ENCODE peak calls at places on chromosomes 6 and 20, in four cellular contexts. H is H1, Q is K562, O is HepG2. C is an unnamed sample.

GRCh38 chr6:112906737-112907136 is 559.6 kb downstream of the RFPL4B start:
- DNase-seq in H (no peak), Q (no peak), O (peak), C (no peak)

GRCh38 chr6:121838842-121839241 is 403.4 kb downstream of the GJA1 start:
- DNase-seq in H (no peak), O (no peak), Q (no peak), C (no peak)

GRCh38 chr20:51311636-51312479 is 230.7 kb downstream of the NFATC2 start:
- DNase-seq in Q (no peak), H (peak), O (no peak), C (no peak)

GRCh38 chr20:17992224-17992637 is 23.4 kb downstream of the MGME1 start:
- DNase-seq in H (no peak), O (no peak), Q (no peak), C (peak)

GRCh38 chr6:51467231-51467952 is 620.0 kb downstream of the PKHD1 start:
- DNase-seq in O (no peak), H (no peak), Q (no peak), C (no peak)

GRCh38 chr6:149830731-149831379 is 33.3 kb downstream of the LRP11 start:
- DNase-seq in Q (no peak), O (no peak), H (no peak), C (no peak)

GRCh38 chr6:44052419-44053011 is 74.7 kb downstream of the MRPL14 start:
- DNase-seq in O (no peak), Q (peak), H (no peak), C (no peak)

GRCh38 chr6:150491131-150491795 is 108.4 kb upstream of the PLEKHG1 start:
- DNase-seq in H (no peak), O (no peak), Q (no peak), C (peak)

GRCh38 chr6:45591816-45592359 is 214.2 kb upstream of the SUPT3H start:
- DNase-seq in H (no peak), O (no peak), Q (no peak), C (no peak)

GRCh38 chr6:142155895-142156757 is 9.1 kb downstream of the VTA1 start:
- DNase-seq in Q (peak), H (peak), O (peak), C (no peak)

GRCh38 chr20:57224641-57225138 is 41.8 kb downstream of the BMP7 start:
- DNase-seq in O (no peak), H (no peak), Q (no peak), C (no peak)

DNA sequence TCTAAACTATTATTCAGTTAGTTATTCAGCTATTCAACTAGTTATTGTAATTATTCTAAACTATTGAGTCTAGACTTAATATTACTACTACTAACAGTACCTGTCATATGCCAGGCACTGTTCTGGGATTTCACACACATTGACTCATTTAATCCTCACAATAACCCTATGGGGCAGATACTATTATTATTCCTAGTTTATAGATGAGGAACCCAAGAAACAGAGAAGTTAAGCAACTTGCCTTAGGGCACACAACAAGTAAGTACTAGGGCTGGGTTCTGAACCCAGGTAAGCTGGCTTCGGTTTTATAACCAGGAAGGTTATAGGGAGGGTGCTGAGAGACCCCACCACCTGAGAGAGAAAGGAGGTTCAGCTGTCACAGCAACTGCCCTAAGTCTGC is 7.8 kb downstream of the TEAD3 start:
- DNase-seq in H (no peak), Q (no peak), O (no peak), C (no peak)
- TF ChIP-seq KDM1A in H (no peak), Q (no peak), O (no peak), C (no peak)

DNA sequence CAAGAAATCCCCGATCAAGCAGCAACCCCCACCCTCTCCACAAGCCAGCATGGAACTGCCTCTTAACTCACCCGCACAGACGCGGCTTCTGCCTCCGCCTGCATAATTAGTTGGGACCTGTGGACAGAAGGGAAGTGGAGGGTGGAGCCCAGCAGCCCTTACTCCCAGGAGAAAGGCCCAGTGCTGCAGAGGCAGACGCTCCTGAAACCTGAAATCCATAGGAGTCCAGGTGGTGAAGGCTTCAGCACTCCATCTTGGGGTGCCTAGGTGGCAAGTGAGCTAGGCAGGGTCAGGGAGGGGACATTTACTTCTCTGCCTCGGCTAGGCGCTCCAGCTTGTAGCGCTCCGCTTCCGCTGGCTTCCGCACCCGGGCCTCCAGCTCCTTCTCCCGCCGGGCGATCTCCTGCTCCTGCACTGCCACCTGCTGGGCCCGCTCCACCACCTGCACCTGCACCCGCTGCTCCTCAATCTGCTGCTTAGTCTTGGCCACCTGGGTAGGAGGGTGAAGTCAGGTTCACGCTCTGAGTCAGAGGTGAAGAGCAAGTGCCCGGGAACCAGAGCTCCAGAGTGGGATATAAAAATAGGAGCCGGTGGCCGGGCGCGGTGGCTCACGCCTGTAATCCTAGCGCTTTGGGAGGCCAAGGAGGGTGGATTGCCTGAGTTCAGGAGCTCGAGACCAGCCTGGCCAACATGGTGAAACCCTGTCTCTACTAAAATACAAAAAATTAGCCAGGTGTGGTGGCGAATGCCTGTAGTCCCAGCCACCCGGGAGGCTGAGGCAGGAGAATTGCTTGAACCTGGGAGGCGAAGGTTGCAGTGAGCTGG is 10.7 kb downstream of the TUBB start:
- DNase-seq in H (no peak), O (peak), Q (peak), C (no peak)
- TF ChIP-seq MAX in H (peak), O (peak), Q (peak), C (no peak)

DNA sequence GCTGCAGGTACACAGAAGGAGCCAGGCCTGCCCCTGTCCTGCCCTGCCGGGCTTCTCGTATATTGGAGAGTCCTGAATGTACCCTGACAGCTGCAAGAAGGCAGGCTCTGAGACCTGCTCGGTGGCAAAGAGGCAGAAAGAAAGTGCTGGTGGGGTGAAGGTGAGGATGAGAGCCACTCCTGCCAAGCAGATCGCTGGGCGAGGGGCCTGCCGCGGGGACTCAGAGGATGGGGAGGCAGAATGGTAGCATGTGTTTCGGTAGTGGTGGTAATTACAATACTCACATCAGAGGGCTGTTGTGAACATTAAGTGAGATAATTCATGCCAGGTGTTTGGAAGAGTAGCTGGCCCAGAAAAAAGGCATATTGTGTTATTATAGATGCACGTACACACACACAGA is 56.6 kb upstream of the SLC22A23 start:
- DNase-seq in O (no peak), H (no peak), Q (no peak), C (no peak)
- TF ChIP-seq JUND in O (no peak), H (no peak), Q (no peak), C (no peak)

GRCh38 chr6:40293109-40293823 is 293.9 kb downstream of the LRFN2 start:
- DNase-seq in H (no peak), Q (no peak), O (no peak), C (no peak)

GRCh38 chr6:40293824-40294188 is 293.4 kb downstream of the LRFN2 start:
- DNase-seq in Q (no peak), O (no peak), H (no peak), C (no peak)

GRCh38 chr6:40299666-40300065 is 287.5 kb downstream of the LRFN2 start:
- DNase-seq in Q (no peak), O (no peak), H (no peak), C (no peak)

GRCh38 chr6:40298207-40298606 is 289.0 kb downstream of the LRFN2 start:
- DNase-seq in Q (no peak), O (no peak), H (no peak), C (no peak)

DNA sequence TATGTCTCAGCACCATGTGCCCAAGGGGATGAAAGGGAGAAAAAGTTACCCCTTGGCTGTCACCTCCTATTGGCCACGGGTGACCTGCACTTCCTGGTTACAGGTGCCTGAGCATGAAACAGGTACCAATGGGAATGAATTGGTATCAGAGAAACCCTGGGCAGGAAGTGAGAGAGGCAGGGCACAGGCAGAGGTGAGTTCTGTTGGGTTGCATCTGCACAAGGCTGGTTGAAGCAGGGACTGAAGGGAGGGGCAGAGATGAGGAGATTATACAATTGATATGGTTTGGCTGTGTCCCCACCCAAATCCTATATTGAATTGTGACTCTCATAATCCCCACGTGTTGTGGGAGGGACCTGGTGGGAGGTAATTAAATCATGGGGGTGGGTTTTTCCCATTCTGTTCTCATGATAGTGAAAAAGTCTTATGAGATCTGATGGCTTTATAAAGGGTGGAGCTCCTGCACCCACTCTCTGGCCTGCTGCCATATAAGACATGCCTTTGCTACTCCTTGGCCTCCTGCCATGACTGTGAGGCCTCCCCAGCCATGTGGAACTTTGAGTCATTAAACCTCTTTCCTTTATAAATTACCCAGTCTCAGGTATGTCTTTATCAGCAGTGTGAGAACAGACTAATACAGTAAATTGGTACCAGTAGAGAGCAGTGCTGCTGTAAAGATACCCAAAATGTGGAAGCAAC is 291.8 kb downstream of the LRFN2 start:
- DNase-seq in H (no peak), O (no peak), Q (no peak), C (no peak)
- TF ChIP-seq KDM1A in H (no peak), O (no peak), Q (no peak), C (no peak)

C was measured in GM12878.